ENCODE peak calls at places on chromosomes 16 and 17, in eight cellular contexts. One of them, this sample, is unnamed.

GRCh38 chr16:24013733-24014645 is 178.2 kb downstream of the PRKCB start:
- DNase-seq in OCI-LY7: peak
- DNase-seq in Karpas-422: peak
- DNase-seq in neural progenitor cell: no peak
- DNase-seq in adrenal gland: no peak
- DNase-seq in coronary artery: no peak
- DNase-seq in brain microvascular endothelial cell: no peak
- DNase-seq in lower lobe of right lung: no peak
- DNase-seq in this sample: no peak

GRCh38 chr17:64115043-64115698 is 14.8 kb downstream of the ERN1 start:
- DNase-seq in OCI-LY7: no peak
- DNase-seq in Karpas-422: no peak
- DNase-seq in neural progenitor cell: no peak
- DNase-seq in adrenal gland: peak
- DNase-seq in coronary artery: no peak
- DNase-seq in brain microvascular endothelial cell: no peak
- DNase-seq in lower lobe of right lung: no peak
- DNase-seq in this sample: no peak

GRCh38 chr16:35788381-35788780 is 2329.0 kb downstream of the TP53TG3F start:
- DNase-seq in OCI-LY7: no peak
- DNase-seq in Karpas-422: no peak
- DNase-seq in neural progenitor cell: no peak
- DNase-seq in adrenal gland: no peak
- DNase-seq in coronary artery: no peak
- DNase-seq in brain microvascular endothelial cell: no peak
- DNase-seq in lower lobe of right lung: no peak
- DNase-seq in this sample: no peak

GRCh38 chr17:61201211-61201610 is 198.4 kb upstream of the TBX2 start:
- DNase-seq in OCI-LY7: no peak
- DNase-seq in Karpas-422: no peak
- DNase-seq in neural progenitor cell: no peak
- DNase-seq in adrenal gland: no peak
- DNase-seq in coronary artery: no peak
- DNase-seq in brain microvascular endothelial cell: peak
- DNase-seq in lower lobe of right lung: no peak
- DNase-seq in this sample: no peak

GRCh38 chr17:50925296-50925891 is 59.2 kb upstream of the TOB1 start:
- DNase-seq in OCI-LY7: no peak
- DNase-seq in Karpas-422: no peak
- DNase-seq in neural progenitor cell: no peak
- DNase-seq in adrenal gland: no peak
- DNase-seq in coronary artery: no peak
- DNase-seq in brain microvascular endothelial cell: no peak
- DNase-seq in lower lobe of right lung: no peak
- DNase-seq in this sample: no peak

GRCh38 chr16:73792199-73793108 is 504.2 kb upstream of the PSMD7 start:
- DNase-seq in OCI-LY7: no peak
- DNase-seq in Karpas-422: no peak
- DNase-seq in neural progenitor cell: no peak
- DNase-seq in adrenal gland: no peak
- DNase-seq in coronary artery: no peak
- DNase-seq in brain microvascular endothelial cell: no peak
- DNase-seq in lower lobe of right lung: no peak
- DNase-seq in this sample: no peak

GRCh38 chr16:1363501-1364041 is 11.8 kb downstream of the GNPTG start:
- DNase-seq in OCI-LY7: peak
- DNase-seq in Karpas-422: peak
- DNase-seq in neural progenitor cell: peak
- DNase-seq in adrenal gland: peak
- DNase-seq in coronary artery: no peak
- DNase-seq in brain microvascular endothelial cell: no peak
- DNase-seq in lower lobe of right lung: peak
- DNase-seq in this sample: peak

GRCh38 chr17:11610999-11611566 is 12.8 kb downstream of the DNAH9 start:
- DNase-seq in OCI-LY7: no peak
- DNase-seq in Karpas-422: no peak
- DNase-seq in neural progenitor cell: no peak
- DNase-seq in adrenal gland: no peak
- DNase-seq in coronary artery: no peak
- DNase-seq in brain microvascular endothelial cell: no peak
- DNase-seq in lower lobe of right lung: no peak
- DNase-seq in this sample: no peak

GRCh38 chr17:34443832-34444469 is 80.9 kb upstream of the CCL1 start:
- DNase-seq in OCI-LY7: peak
- DNase-seq in Karpas-422: peak
- DNase-seq in neural progenitor cell: peak
- DNase-seq in adrenal gland: no peak
- DNase-seq in coronary artery: no peak
- DNase-seq in brain microvascular endothelial cell: no peak
- DNase-seq in lower lobe of right lung: no peak
- DNase-seq in this sample: no peak

GRCh38 chr16:24046442-24046841 is 209.7 kb upstream of the CACNG3 start:
- DNase-seq in OCI-LY7: no peak
- DNase-seq in Karpas-422: no peak
- DNase-seq in neural progenitor cell: peak
- DNase-seq in adrenal gland: no peak
- DNase-seq in coronary artery: no peak
- DNase-seq in brain microvascular endothelial cell: no peak
- DNase-seq in lower lobe of right lung: no peak
- DNase-seq in this sample: no peak

GRCh38 chr16:66881014-66881417 is 701 bp downstream of the PDP2 start:
- DNase-seq in OCI-LY7: peak
- DNase-seq in Karpas-422: peak
- DNase-seq in neural progenitor cell: peak
- DNase-seq in adrenal gland: no peak
- DNase-seq in coronary artery: no peak
- DNase-seq in brain microvascular endothelial cell: no peak
- DNase-seq in lower lobe of right lung: no peak
- DNase-seq in this sample: no peak
- H3K27ac ChIP-seq in OCI-LY7: no peak
- H3K27ac ChIP-seq in Karpas-422: peak
- H3K27ac ChIP-seq in neural progenitor cell: no peak
- H3K27ac ChIP-seq in adrenal gland: peak
- H3K27ac ChIP-seq in coronary artery: peak
- H3K27ac ChIP-seq in brain microvascular endothelial cell: no peak
- H3K27ac ChIP-seq in lower lobe of right lung: peak
- H3K27ac ChIP-seq in this sample: peak

GRCh38 chr17:27533068-27533397 is 76.8 kb downstream of the KSR1 start:
- DNase-seq in OCI-LY7: no peak
- DNase-seq in Karpas-422: no peak
- DNase-seq in neural progenitor cell: no peak
- DNase-seq in adrenal gland: no peak
- DNase-seq in coronary artery: no peak
- DNase-seq in brain microvascular endothelial cell: no peak
- DNase-seq in lower lobe of right lung: no peak
- DNase-seq in this sample: no peak
- H3K27ac ChIP-seq in OCI-LY7: no peak
- H3K27ac ChIP-seq in Karpas-422: no peak
- H3K27ac ChIP-seq in neural progenitor cell: no peak
- H3K27ac ChIP-seq in adrenal gland: no peak
- H3K27ac ChIP-seq in coronary artery: no peak
- H3K27ac ChIP-seq in brain microvascular endothelial cell: peak
- H3K27ac ChIP-seq in lower lobe of right lung: peak
- H3K27ac ChIP-seq in this sample: no peak

DNA sequence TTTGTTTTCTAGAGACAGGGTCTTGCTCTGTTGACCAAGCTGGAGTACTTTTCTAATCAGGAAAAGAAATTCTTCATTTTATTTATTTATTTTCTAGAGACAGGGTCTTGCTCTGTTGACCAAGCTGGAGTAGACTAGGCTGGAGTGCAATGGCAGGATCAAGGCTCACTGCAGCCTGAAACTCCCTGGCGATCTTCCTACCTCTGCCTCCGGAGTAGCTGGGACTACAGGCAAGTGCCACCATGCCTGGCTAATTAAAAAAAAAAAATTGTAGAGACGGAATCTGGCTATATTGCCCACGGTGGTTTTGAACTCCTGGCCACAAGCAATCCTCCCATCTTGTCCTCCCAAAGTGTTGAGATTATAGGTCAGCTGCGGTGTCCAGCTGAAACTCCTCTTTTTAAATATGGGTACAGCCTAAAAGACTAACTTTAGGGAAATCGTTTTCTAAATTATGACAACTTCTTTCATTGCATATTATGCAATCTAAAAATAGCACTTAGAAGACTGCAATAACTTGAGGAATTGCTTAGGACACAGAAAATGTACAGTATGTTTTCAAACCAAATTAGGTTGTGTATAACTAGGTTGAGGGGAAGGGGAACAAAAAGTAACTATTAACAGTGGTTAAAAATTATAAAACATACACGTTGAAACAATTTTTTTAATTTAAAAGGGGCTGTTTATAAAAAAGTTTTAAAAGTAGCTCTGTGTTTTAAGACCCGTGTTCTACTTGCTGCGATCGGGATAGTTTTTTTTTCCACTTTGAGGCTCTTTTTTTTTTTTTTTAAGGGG is 4.8 kb downstream of the PRAC1 start:
- DNase-seq in OCI-LY7: no peak
- DNase-seq in Karpas-422: no peak
- DNase-seq in neural progenitor cell: no peak
- DNase-seq in adrenal gland: no peak
- DNase-seq in coronary artery: no peak
- DNase-seq in brain microvascular endothelial cell: no peak
- DNase-seq in lower lobe of right lung: no peak
- DNase-seq in this sample: no peak
- H3K27ac ChIP-seq in OCI-LY7: no peak
- H3K27ac ChIP-seq in Karpas-422: no peak
- H3K27ac ChIP-seq in neural progenitor cell: no peak
- H3K27ac ChIP-seq in adrenal gland: no peak
- H3K27ac ChIP-seq in coronary artery: no peak
- H3K27ac ChIP-seq in brain microvascular endothelial cell: no peak
- H3K27ac ChIP-seq in lower lobe of right lung: no peak
- H3K27ac ChIP-seq in this sample: no peak

GRCh38 chr17:49738456-49739163 is 25.3 kb downstream of the FAM117A start:
- DNase-seq in OCI-LY7: no peak
- DNase-seq in Karpas-422: no peak
- DNase-seq in neural progenitor cell: no peak
- DNase-seq in adrenal gland: peak
- DNase-seq in coronary artery: no peak
- DNase-seq in brain microvascular endothelial cell: no peak
- DNase-seq in lower lobe of right lung: no peak
- DNase-seq in this sample: peak
- H3K27ac ChIP-seq in OCI-LY7: peak
- H3K27ac ChIP-seq in Karpas-422: no peak
- H3K27ac ChIP-seq in neural progenitor cell: peak
- H3K27ac ChIP-seq in adrenal gland: peak
- H3K27ac ChIP-seq in coronary artery: peak
- H3K27ac ChIP-seq in brain microvascular endothelial cell: no peak
- H3K27ac ChIP-seq in lower lobe of right lung: peak
- H3K27ac ChIP-seq in this sample: no peak

DNA sequence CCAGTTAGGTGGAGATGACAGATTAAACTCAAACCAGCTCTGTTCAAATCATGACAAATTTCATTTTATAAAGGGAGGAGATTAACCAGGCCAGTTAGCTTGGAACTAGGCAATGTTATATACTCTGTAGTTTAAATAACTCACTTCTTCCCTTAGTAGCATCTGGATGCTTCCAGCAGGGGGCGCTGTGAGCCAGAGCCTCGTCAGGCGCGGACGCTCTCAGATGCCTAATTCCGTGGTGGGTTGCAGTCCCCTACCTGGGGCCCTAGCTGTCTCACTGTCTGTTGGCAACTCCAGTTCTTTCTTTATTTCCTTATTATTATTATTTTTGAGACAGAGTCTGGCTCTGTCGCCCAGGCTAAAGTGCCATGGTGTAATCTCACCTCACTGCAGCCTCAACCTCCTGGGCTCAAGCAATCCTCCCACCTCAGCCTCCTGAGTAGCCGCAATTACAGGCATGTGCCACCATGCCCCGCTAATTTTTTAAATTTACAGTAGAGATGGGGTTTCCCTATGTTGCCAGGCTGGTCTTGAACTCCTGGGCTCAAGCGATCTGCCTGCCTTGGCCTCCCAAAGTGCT is 17.3 kb upstream of the WFDC1 start:
- DNase-seq in OCI-LY7: peak
- DNase-seq in Karpas-422: peak
- DNase-seq in neural progenitor cell: peak
- DNase-seq in adrenal gland: peak
- DNase-seq in coronary artery: no peak
- DNase-seq in brain microvascular endothelial cell: peak
- DNase-seq in lower lobe of right lung: peak
- DNase-seq in this sample: peak
- H3K27ac ChIP-seq in OCI-LY7: no peak
- H3K27ac ChIP-seq in Karpas-422: no peak
- H3K27ac ChIP-seq in neural progenitor cell: no peak
- H3K27ac ChIP-seq in adrenal gland: no peak
- H3K27ac ChIP-seq in coronary artery: no peak
- H3K27ac ChIP-seq in brain microvascular endothelial cell: no peak
- H3K27ac ChIP-seq in lower lobe of right lung: no peak
- H3K27ac ChIP-seq in this sample: no peak

GRCh38 chr16:15879255-15879804 is 9.1 kb downstream of the CEP20 start:
- DNase-seq in OCI-LY7: no peak
- DNase-seq in Karpas-422: no peak
- DNase-seq in neural progenitor cell: no peak
- DNase-seq in adrenal gland: no peak
- DNase-seq in coronary artery: no peak
- DNase-seq in brain microvascular endothelial cell: peak
- DNase-seq in lower lobe of right lung: no peak
- DNase-seq in this sample: no peak

GRCh38 chr16:15880434-15880833 is 8.0 kb downstream of the CEP20 start:
- DNase-seq in OCI-LY7: no peak
- DNase-seq in Karpas-422: no peak
- DNase-seq in neural progenitor cell: no peak
- DNase-seq in adrenal gland: no peak
- DNase-seq in coronary artery: no peak
- DNase-seq in brain microvascular endothelial cell: no peak
- DNase-seq in lower lobe of right lung: no peak
- DNase-seq in this sample: no peak

GRCh38 chr16:15881794-15882379 is 6.5 kb downstream of the CEP20 start:
- DNase-seq in OCI-LY7: no peak
- DNase-seq in Karpas-422: no peak
- DNase-seq in neural progenitor cell: no peak
- DNase-seq in adrenal gland: no peak
- DNase-seq in coronary artery: no peak
- DNase-seq in brain microvascular endothelial cell: no peak
- DNase-seq in lower lobe of right lung: no peak
- DNase-seq in this sample: no peak

GRCh38 chr16:15882563-15882962 is 5.8 kb downstream of the CEP20 start:
- DNase-seq in OCI-LY7: no peak
- DNase-seq in Karpas-422: no peak
- DNase-seq in neural progenitor cell: no peak
- DNase-seq in adrenal gland: no peak
- DNase-seq in coronary artery: no peak
- DNase-seq in brain microvascular endothelial cell: no peak
- DNase-seq in lower lobe of right lung: no peak
- DNase-seq in this sample: no peak

DNA sequence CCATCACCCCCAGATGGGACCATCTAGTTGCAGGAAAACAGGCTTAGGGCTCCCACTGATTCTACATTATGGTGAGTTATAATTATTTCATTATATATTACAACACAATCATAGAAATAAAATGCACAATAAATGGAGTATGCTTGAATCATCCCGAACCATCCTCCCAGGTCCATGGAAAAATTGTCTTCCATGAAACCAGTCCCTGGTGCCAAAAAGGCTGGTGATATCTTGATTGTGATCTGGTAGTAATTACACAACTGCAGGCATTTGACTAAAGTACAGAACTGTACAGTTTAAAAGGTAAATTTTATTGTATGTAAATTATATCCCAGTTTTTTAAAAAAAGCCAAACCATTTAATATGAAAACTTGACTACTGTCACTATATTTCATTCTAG is 7.5 kb downstream of the CEP20 start:
- DNase-seq in OCI-LY7: no peak
- DNase-seq in Karpas-422: no peak
- DNase-seq in neural progenitor cell: no peak
- DNase-seq in adrenal gland: no peak
- DNase-seq in coronary artery: no peak
- DNase-seq in brain microvascular endothelial cell: no peak
- DNase-seq in lower lobe of right lung: no peak
- DNase-seq in this sample: no peak
- H3K27ac ChIP-seq in OCI-LY7: no peak
- H3K27ac ChIP-seq in Karpas-422: no peak
- H3K27ac ChIP-seq in neural progenitor cell: no peak
- H3K27ac ChIP-seq in adrenal gland: no peak
- H3K27ac ChIP-seq in coronary artery: no peak
- H3K27ac ChIP-seq in brain microvascular endothelial cell: no peak
- H3K27ac ChIP-seq in lower lobe of right lung: no peak
- H3K27ac ChIP-seq in this sample: peak